ENCODE peak calls at places on chromosomes 12 and 14, in nine cellular contexts. Z, G, S, B, Q, O, Y, A and P are unnamed samples.

GRCh38 chr12:130496516-130497120 is 158.9 kb downstream of the PIWIL1 start:
- DNase-seq in A (no peak), B (no peak), Y (no peak), O (no peak), G (no peak), Q (no peak), Z (no peak), S (no peak), P (no peak)

GRCh38 chr12:103877934-103878510 is 37.0 kb upstream of the NT5DC3 start:
- DNase-seq in G (no peak), Z (peak; percentile 82), Y (peak; percentile 62), S (peak; percentile 42), A (peak; percentile 29), B (peak; percentile 63), Q (no peak), O (peak; percentile 65), P (peak; percentile 81)

GRCh38 chr14:53529519-53529918 is 376.4 kb upstream of the DDHD1 start:
- DNase-seq in S (no peak), Q (no peak), Z (no peak), B (no peak), O (no peak), G (no peak), Y (no peak), A (no peak), P (no peak)

GRCh38 chr12:12477532-12477890 is 85.2 kb downstream of the DUSP16 start:
- DNase-seq in Z (no peak), O (no peak), Q (no peak), A (no peak), G (no peak), S (no peak), B (no peak), Y (no peak), P (no peak)

GRCh38 chr12:42474391-42474790 is 115.2 kb downstream of the PRICKLE1 start:
- DNase-seq in A (no peak), B (no peak), Z (peak; percentile 18), O (no peak), Y (no peak), S (peak; percentile 75), G (no peak), Q (no peak), P (no peak)

GRCh38 chr12:71846322-71846940 is 6.9 kb downstream of the TBC1D15 start:
- DNase-seq in G (no peak), O (no peak), Z (no peak), S (no peak), A (no peak), Q (no peak), B (no peak), Y (no peak), P (peak; percentile 58)

GRCh38 chr12:84128117-84128991 is 784.2 kb downstream of the SLC6A15 start:
- DNase-seq in O (no peak), B (no peak), Z (no peak), S (no peak), Q (no peak), Y (no peak), G (no peak), A (no peak), P (no peak)

GRCh38 chr14:71658261-71658860 is 273.9 kb upstream of the RGS6 start:
- DNase-seq in O (no peak), Q (no peak), Z (no peak), B (no peak), G (no peak), A (no peak), Y (no peak), S (no peak), P (peak; percentile 71)

GRCh38 chr12:97941686-97942354 is 479.2 kb downstream of the RMST start:
- DNase-seq in Z (no peak), O (no peak), A (no peak), Y (no peak), G (no peak), Q (no peak), S (no peak), B (no peak), P (no peak)

GRCh38 chr12:82473111-82473754 is 114.9 kb downstream of the METTL25 start:
- DNase-seq in A (no peak), S (no peak), B (no peak), G (no peak), Z (no peak), Q (no peak), O (no peak), Y (no peak), P (no peak)

GRCh38 chr12:132026061-132026795 is 76.5 kb downstream of the EP400 start:
- DNase-seq in Q (no peak), Z (no peak), G (no peak), Y (no peak), B (no peak), A (no peak), O (no peak), S (no peak), P (no peak)

GRCh38 chr14:90514015-90514398 is 117.2 kb downstream of the CALM1 start:
- DNase-seq in Z (no peak), S (no peak), A (no peak), Q (no peak), G (no peak), Y (no peak), B (peak; percentile 42), O (no peak), P (no peak)

GRCh38 chr12:18343708-18344107 is 82.4 kb downstream of the PIK3C2G start:
- DNase-seq in G (no peak), Y (no peak), O (no peak), Z (no peak), S (no peak), A (no peak), Q (no peak), B (peak; percentile 11), P (no peak)

DNA sequence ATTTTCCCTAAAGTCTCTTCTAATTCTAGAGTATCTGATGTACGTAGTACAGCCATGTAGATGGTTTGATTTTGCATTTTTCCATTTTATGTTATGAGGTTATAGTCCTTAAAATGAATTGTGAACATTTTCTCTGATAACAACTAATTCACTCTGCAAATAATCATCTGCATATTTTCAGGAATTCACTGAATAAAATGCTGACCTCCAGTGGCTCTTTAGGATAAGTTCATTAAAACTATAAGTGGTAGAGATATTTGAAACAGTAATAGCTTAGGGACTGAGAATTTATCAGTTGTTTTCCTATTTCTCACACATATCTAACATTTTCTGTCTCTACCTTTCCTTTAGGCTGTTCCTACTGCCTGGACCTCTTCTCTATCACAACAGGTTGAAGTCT is 4.4 kb downstream of the MSRB3 start:
- DNase-seq in B (no peak), A (no peak), Q (no peak), O (no peak), G (no peak), S (no peak), Y (no peak), Z (no peak), P (no peak)
- TF ChIP-seq CTCF in B (no peak), A (no peak), Q (no peak), O (no peak), G (no peak), S (no peak), Y (no peak), Z (no peak), P (peak; percentile 6)

GRCh38 chr12:6363010-6363329 is 12.4 kb downstream of the SCNN1A start:
- DNase-seq in Q (no peak), Y (no peak), A (no peak), Z (no peak), O (no peak), S (no peak), B (no peak), G (no peak), P (no peak)

GRCh38 chr12:6361834-6362233 is 13.5 kb downstream of the SCNN1A start:
- DNase-seq in S (no peak), G (peak; percentile 47), Q (no peak), B (peak; percentile 84), Z (peak; percentile 92), O (no peak), Y (peak; percentile 42), A (no peak), P (peak; percentile 21)

GRCh38 chr12:6362383-6362782 is 13.0 kb downstream of the SCNN1A start:
- DNase-seq in Z (no peak), S (no peak), Y (no peak), O (no peak), A (no peak), B (no peak), G (no peak), Q (no peak), P (no peak)

GRCh38 chr12:6363330-6364036 is 11.9 kb downstream of the SCNN1A start:
- DNase-seq in B (peak; percentile 89), O (peak; percentile 79), Z (peak; percentile 97), G (peak; percentile 70), S (no peak), Y (peak; percentile 85), A (peak; percentile 53), Q (peak; percentile 94), P (peak; percentile 71)

GRCh38 chr12:6364037-6364360 is 11.4 kb downstream of the SCNN1A start:
- DNase-seq in O (peak; percentile 75), A (no peak), Z (no peak), S (no peak), Q (no peak), G (peak; percentile 76), Y (no peak), B (no peak), P (no peak)
- H3K4me3 ChIP-seq in O (peak overlapping the region; percentile 54), A (peak overlapping the region; percentile 68), Z (peak overlapping the region; percentile 65), S (peak overlapping the region; percentile 76), Q (peak overlapping the region; percentile 62), G (no peak overlapping the region), Y (peak overlapping the region; percentile 62), B (no peak overlapping the region), P (peak overlapping the region; percentile 36)

DNA sequence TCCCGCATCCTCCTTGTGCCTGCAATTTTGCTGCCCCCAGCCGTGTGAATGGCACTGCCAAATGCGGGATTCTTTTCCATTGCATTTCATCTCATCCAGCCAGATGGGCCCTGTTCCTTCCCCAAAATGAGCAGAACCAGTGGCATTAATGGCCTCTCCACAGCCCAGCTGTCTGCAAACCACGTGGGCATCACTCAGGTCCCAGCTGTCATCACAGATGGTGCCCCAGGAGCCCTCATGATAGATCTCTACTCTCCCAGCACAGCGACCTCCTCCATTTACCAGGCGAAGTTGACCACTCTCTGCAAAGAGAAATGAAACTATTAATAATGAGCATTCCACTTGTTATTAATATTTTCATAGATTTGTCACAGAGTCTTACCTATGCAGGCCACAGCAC is 17.1 kb downstream of the CD163 start:
- DNase-seq in Y (no peak), A (no peak), B (no peak), Z (no peak), Q (no peak), G (no peak), S (no peak), O (no peak), P (no peak)
- TF ChIP-seq CTCF in Y (no peak), A (no peak), B (no peak), Z (no peak), Q (no peak), G (no peak), S (no peak), O (no peak), P (no peak)

DNA sequence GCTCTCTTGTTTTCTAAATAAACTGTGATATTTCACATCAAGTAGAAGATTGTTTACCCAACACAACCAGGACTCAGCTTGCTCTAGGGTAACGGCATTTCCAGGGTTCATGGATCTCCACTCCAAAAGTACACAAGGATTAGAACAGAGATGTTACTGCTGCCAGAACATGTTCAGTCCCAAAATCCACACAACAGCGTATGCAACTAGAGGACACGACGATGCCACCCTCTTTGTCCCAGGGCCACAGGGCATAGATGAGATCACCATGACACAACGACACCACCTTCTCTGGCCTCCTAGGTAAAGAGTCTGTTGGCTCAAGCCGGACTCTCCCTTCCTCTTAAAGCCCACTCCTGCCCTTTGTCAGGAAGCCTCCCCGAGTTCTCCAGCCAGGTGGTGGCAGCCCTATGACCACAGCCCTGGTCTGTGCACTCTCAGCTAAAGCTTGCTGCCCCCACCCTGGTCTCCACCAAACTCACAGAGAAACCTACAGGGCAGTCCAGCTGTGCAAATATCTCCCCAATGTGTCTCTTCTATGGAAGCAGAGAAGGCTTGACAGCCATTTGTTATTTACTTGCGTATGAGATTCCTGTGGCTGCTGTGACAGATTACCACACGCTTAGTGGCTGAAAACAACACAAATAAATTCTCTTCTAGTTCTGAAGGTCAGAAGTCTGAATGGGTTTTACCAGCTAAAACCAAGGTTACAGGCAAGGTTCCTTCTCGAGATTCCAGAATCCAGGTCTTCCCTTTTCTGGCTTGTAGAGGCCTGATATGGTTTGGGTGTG is 10.3 kb downstream of the CLMN start:
- DNase-seq in S (no peak), G (no peak), A (no peak), B (no peak), Y (no peak), Q (no peak), O (no peak), Z (no peak), P (no peak)
- H3K4me3 ChIP-seq in S (no peak overlapping the region), G (no peak overlapping the region), A (no peak overlapping the region), B (no peak overlapping the region), Y (no peak overlapping the region), Q (no peak overlapping the region), O (no peak overlapping the region), Z (no peak overlapping the region), P (no peak overlapping the region)